ENCODE peak calls at places on chromosomes 6 and 20, in ten cellular contexts. V is NCI-H1105; O is HFF-Myc; R is mesendoderm; B is brain microvascular endothelial cell; W is amniotic epithelial cell; Q is GM13976; U is effector CD4-positive, alpha-beta T cell; K is suprapubic skin; X is activated T-cell treated with anti-CD3 and anti-CD28 coated beads, Interleukin-2, amount 50 U/mL, for 48 hours. T is an unnamed sample.

GRCh38 chr20:63668351-63668750 is 10.2 kb downstream of the RTEL1 start:
- DNase-seq in V (no peak), O (no peak), R (no peak), B (no peak), W (no peak), Q (no peak), U (no peak), K (no peak), X (no peak), T (no peak)

GRCh38 chr6:43970913-43971775 is 156.1 kb downstream of the MRPL14 start:
- DNase-seq in V (no peak), O (no peak), R (no peak), B (no peak), W (no peak), Q (no peak), U (no peak), K (no peak), X (peak), T (peak)

GRCh38 chr6:18528084-18528743 is 141.1 kb downstream of the RNF144B start:
- DNase-seq in V (peak), O (no peak), R (peak), B (no peak), W (peak), Q (no peak), U (no peak), K (no peak), X (no peak), T (no peak)

GRCh38 chr6:19757036-19757435 is 80.1 kb upstream of the ID4 start:
- DNase-seq in V (no peak), O (no peak), R (peak), B (no peak), W (peak), Q (no peak), U (no peak), K (no peak), X (no peak), T (no peak)

GRCh38 chr6:5028921-5029320 is 25.1 kb upstream of the RPP40 start:
- DNase-seq in V (no peak), O (no peak), R (no peak), B (no peak), W (no peak), Q (no peak), U (no peak), K (no peak), X (no peak), T (no peak)

GRCh38 chr6:1832844-1833787 is 223.4 kb downstream of the FOXC1 start:
- DNase-seq in V (peak), O (no peak), R (no peak), B (peak), W (no peak), Q (no peak), U (no peak), K (no peak), X (no peak), T (no peak)

GRCh38 chr6:119201486-119201885 is 123.0 kb upstream of the FAM184A start:
- DNase-seq in V (no peak), O (no peak), R (no peak), B (no peak), W (no peak), Q (no peak), U (no peak), K (no peak), X (no peak), T (no peak)

GRCh38 chr6:142378138-142378875 is 76.5 kb downstream of the ADGRG6 start:
- DNase-seq in V (peak), O (peak), R (peak), B (peak), W (peak), Q (no peak), U (no peak), K (no peak), X (no peak), T (no peak)

GRCh38 chr6:74096329-74096728 is 400.3 kb downstream of the CD109 start:
- DNase-seq in V (no peak), O (no peak), R (no peak), B (no peak), W (no peak), Q (no peak), U (no peak), K (no peak), X (no peak), T (no peak)

GRCh38 chr6:136784910-136785746 is 7.1 kb downstream of the MAP3K5 start:
- DNase-seq in V (no peak), O (no peak), R (peak), B (no peak), W (no peak), Q (no peak), U (peak), K (no peak), X (peak), T (peak)

GRCh38 chr6:29995346-29995777 is 53.0 kb downstream of the HLA-A start:
- DNase-seq in V (no peak), O (no peak), R (no peak), B (no peak), W (peak), Q (no peak), U (no peak), K (no peak), X (no peak), T (no peak)

GRCh38 chr20:10565191-10565921 is 108.4 kb downstream of the JAG1 start:
- DNase-seq in V (no peak), O (no peak), R (peak), B (peak), W (peak), Q (no peak), U (no peak), K (no peak), X (no peak), T (no peak)

GRCh38 chr6:168394606-168395005 is 46.4 kb upstream of the SMOC2 start:
- DNase-seq in V (no peak), O (no peak), R (no peak), B (no peak), W (no peak), Q (no peak), U (no peak), K (no peak), X (no peak), T (no peak)

GRCh38 chr20:23187759-23188158 is 101.6 kb upstream of the CD93 start:
- DNase-seq in V (no peak), O (no peak), R (no peak), B (no peak), W (peak), Q (no peak), U (no peak), K (no peak), X (no peak), T (peak)

GRCh38 chr20:55515831-55516230 is 489.5 kb downstream of the CBLN4 start:
- DNase-seq in V (no peak), O (no peak), R (peak), B (no peak), W (no peak), Q (no peak), U (no peak), K (no peak), X (no peak), T (no peak)

GRCh38 chr20:57315964-57316480 is 13.6 kb upstream of the SPO11 start:
- DNase-seq in V (no peak), O (no peak), R (no peak), B (no peak), W (no peak), Q (no peak), U (no peak), K (no peak), X (no peak), T (peak)

GRCh38 chr6:56259682-56260081 is 12.3 kb upstream of the COL21A1 start:
- DNase-seq in V (peak), O (no peak), R (no peak), B (peak), W (peak), Q (no peak), U (no peak), K (no peak), X (no peak), T (no peak)

GRCh38 chr6:52697903-52698302 is 27.0 kb downstream of the TMEM14A start:
- DNase-seq in V (peak), O (no peak), R (peak), B (no peak), W (peak), Q (no peak), U (no peak), K (no peak), X (no peak), T (no peak)

GRCh38 chr20:855466-856360 is 22.2 kb downstream of the FAM110A start:
- DNase-seq in V (no peak), O (no peak), R (no peak), B (no peak), W (no peak), Q (no peak), U (no peak), K (no peak), X (no peak), T (no peak)

GRCh38 chr20:13449868-13450441 is 188.8 kb downstream of the TASP1 start:
- DNase-seq in V (no peak), O (no peak), R (no peak), B (peak), W (no peak), Q (no peak), U (no peak), K (no peak), X (no peak), T (no peak)

GRCh38 chr20:38649275-38649891 is 47.8 kb downstream of the ARHGAP40 start:
- DNase-seq in V (peak), O (no peak), R (no peak), B (peak), W (peak), Q (peak), U (no peak), K (no peak), X (no peak), T (no peak)

GRCh38 chr6:73389854-73390253 is 4.8 kb upstream of the DDX43 start:
- DNase-seq in V (no peak), O (no peak), R (no peak), B (no peak), W (no peak), Q (no peak), U (no peak), K (no peak), X (no peak), T (no peak)

GRCh38 chr6:168088161-168089106 is 9.4 kb upstream of the FRMD1 start:
- DNase-seq in V (no peak), O (peak), R (peak), B (peak), W (peak), Q (no peak), U (no peak), K (no peak), X (no peak), T (no peak)

GRCh38 chr6:167893416-167893815 is 66.7 kb downstream of the AFDN start:
- DNase-seq in V (no peak), O (no peak), R (peak), B (peak), W (peak), Q (no peak), U (no peak), K (no peak), X (no peak), T (no peak)

GRCh38 chr6:159056003-159056402 is 11.2 kb upstream of the TAGAP start:
- DNase-seq in V (no peak), O (no peak), R (no peak), B (no peak), W (no peak), Q (no peak), U (no peak), K (no peak), X (no peak), T (no peak)

GRCh38 chr6:53532061-53532797 is 12.7 kb downstream of the GCLC start:
- DNase-seq in V (no peak), O (no peak), R (peak), B (no peak), W (no peak), Q (no peak), U (no peak), K (no peak), X (no peak), T (no peak)

GRCh38 chr20:31515072-31515774 is 981 bp downstream of the HM13 start:
- DNase-seq in V (no peak), O (no peak), R (no peak), B (no peak), W (no peak), Q (no peak), U (no peak), K (no peak), X (no peak), T (no peak)

GRCh38 chr6:137348777-137349176 is 129.6 kb upstream of the IFNGR1 start:
- DNase-seq in V (no peak), O (no peak), R (no peak), B (no peak), W (no peak), Q (no peak), U (no peak), K (no peak), X (no peak), T (no peak)

GRCh38 chr20:10131612-10132345 is 86.9 kb upstream of the SNAP25 start:
- DNase-seq in V (peak), O (peak), R (no peak), B (peak), W (peak), Q (no peak), U (no peak), K (no peak), X (no peak), T (peak)

GRCh38 chr6:163310973-163311383 is 103.5 kb upstream of the QKI start:
- DNase-seq in V (no peak), O (no peak), R (no peak), B (no peak), W (no peak), Q (no peak), U (no peak), K (no peak), X (no peak), T (no peak)

GRCh38 chr6:41511443-41512060 is 34.6 kb upstream of the FOXP4 start:
- DNase-seq in V (no peak), O (no peak), R (no peak), B (no peak), W (no peak), Q (no peak), U (no peak), K (no peak), X (no peak), T (no peak)

GRCh38 chr20:53413188-53413631 is 180.4 kb downstream of the ZNF217 start:
- DNase-seq in V (no peak), O (no peak), R (peak), B (no peak), W (no peak), Q (peak), U (peak), K (no peak), X (peak), T (peak)

GRCh38 chr20:50645253-50646068 is 45.9 kb downstream of the RIPOR3 start:
- DNase-seq in V (no peak), O (peak), R (peak), B (peak), W (peak), Q (no peak), U (no peak), K (no peak), X (no peak), T (peak)

GRCh38 chr20:53381568-53382262 is 211.9 kb downstream of the ZNF217 start:
- DNase-seq in V (no peak), O (no peak), R (peak), B (no peak), W (no peak), Q (no peak), U (no peak), K (no peak), X (no peak), T (no peak)

GRCh38 chr20:34771680-34772081 is 53.8 kb downstream of the NCOA6 start:
- DNase-seq in V (no peak), O (no peak), R (no peak), B (no peak), W (peak), Q (no peak), U (no peak), K (no peak), X (no peak), T (no peak)

GRCh38 chr6:39902136-39902535 is 32.1 kb downstream of the MOCS1 start:
- DNase-seq in V (no peak), O (no peak), R (no peak), B (no peak), W (no peak), Q (no peak), U (no peak), K (no peak), X (no peak), T (peak)

GRCh38 chr20:9139106-9139808 is 70.4 kb downstream of the PLCB4 start:
- DNase-seq in V (no peak), O (no peak), R (peak), B (no peak), W (no peak), Q (no peak), U (no peak), K (no peak), X (no peak), T (no peak)

GRCh38 chr6:149266659-149267058 is 50.9 kb upstream of the TAB2 start:
- DNase-seq in V (no peak), O (no peak), R (no peak), B (no peak), W (no peak), Q (peak), U (no peak), K (no peak), X (no peak), T (no peak)